ENCODE peak calls at places on chromosome 3, in seven cellular contexts. J is HepG2, S is SK-N-SH, L is H1, P is K562, X is HCT116, Q is GM12878. T is an unnamed sample.

GRCh38 chr3:24533557-24534193 is 39.0 kb upstream of the THRB start:
- DNase-seq in J (no peak), L (no peak), Q (no peak), X (no peak), S (no peak), P (no peak), T (no peak)

GRCh38 chr3:126554560-126555525 is 3.9 kb downstream of the C3orf22 start:
- DNase-seq in S (no peak), L (peak), P (no peak), Q (no peak), X (no peak), J (peak), T (no peak)

GRCh38 chr3:115836944-115837343 is 213.6 kb downstream of the GAP43 start:
- DNase-seq in S (peak), X (peak), P (peak), L (no peak), J (no peak), Q (no peak), T (peak)

GRCh38 chr3:11570251-11570650 is 73.5 kb downstream of the VGLL4 start:
- DNase-seq in J (no peak), P (no peak), Q (no peak), S (no peak), L (no peak), X (no peak), T (no peak)

GRCh38 chr3:100880072-100880471 is 113.1 kb downstream of the ABI3BP start:
- DNase-seq in J (no peak), S (peak), L (no peak), X (no peak), P (no peak), Q (no peak), T (no peak)

GRCh38 chr3:1251282-1252060 is 158.6 kb downstream of the CNTN6 start:
- DNase-seq in S (no peak), L (no peak), P (no peak), Q (no peak), J (no peak), X (no peak), T (no peak)

GRCh38 chr3:194637541-194638400 is 4.6 kb upstream of the TMEM44 start:
- DNase-seq in S (no peak), P (no peak), L (no peak), J (no peak), Q (no peak), X (no peak), T (no peak)

GRCh38 chr3:38970851-38971638 is 80.7 kb downstream of the SCN11A start:
- DNase-seq in J (no peak), X (no peak), P (no peak), L (no peak), S (no peak), Q (no peak), T (no peak)

GRCh38 chr3:188007897-188008296 is 146.1 kb upstream of the LPP start:
- DNase-seq in S (no peak), L (no peak), J (no peak), Q (no peak), X (no peak), P (no peak), T (no peak)

GRCh38 chr3:152213086-152213674 is 55.5 kb upstream of the MBNL1 start:
- DNase-seq in S (no peak), P (no peak), Q (no peak), J (no peak), L (no peak), X (no peak), T (no peak)

GRCh38 chr3:132256984-132257383 is 60.2 kb upstream of the ACP3 start:
- DNase-seq in P (no peak), X (peak), Q (no peak), L (peak), J (peak), S (peak), T (no peak)

GRCh38 chr3:72517804-72518442 is 330.3 kb downstream of the SHQ1 start:
- DNase-seq in S (peak), X (no peak), P (no peak), Q (no peak), L (no peak), J (no peak), T (no peak)

GRCh38 chr3:72520205-72520604 is 328.0 kb downstream of the SHQ1 start:
- DNase-seq in L (no peak), J (no peak), X (no peak), P (no peak), Q (no peak), S (no peak), T (no peak)

GRCh38 chr3:72517325-72517724 is 330.9 kb downstream of the SHQ1 start:
- DNase-seq in X (no peak), L (no peak), Q (no peak), P (no peak), S (no peak), J (no peak), T (no peak)

GRCh38 chr3:72523409-72524172 is 324.7 kb downstream of the SHQ1 start:
- DNase-seq in S (no peak), L (no peak), P (no peak), Q (peak), J (no peak), X (no peak), T (no peak)

GRCh38 chr3:72520690-72521308 is 327.4 kb downstream of the SHQ1 start:
- DNase-seq in P (no peak), J (peak), S (no peak), X (peak), L (no peak), Q (no peak), T (no peak)
- TF ChIP-seq JUND in P (no peak), J (no peak), S (no peak), X (peak), L (no peak), Q (no peak), T (no peak)

DNA sequence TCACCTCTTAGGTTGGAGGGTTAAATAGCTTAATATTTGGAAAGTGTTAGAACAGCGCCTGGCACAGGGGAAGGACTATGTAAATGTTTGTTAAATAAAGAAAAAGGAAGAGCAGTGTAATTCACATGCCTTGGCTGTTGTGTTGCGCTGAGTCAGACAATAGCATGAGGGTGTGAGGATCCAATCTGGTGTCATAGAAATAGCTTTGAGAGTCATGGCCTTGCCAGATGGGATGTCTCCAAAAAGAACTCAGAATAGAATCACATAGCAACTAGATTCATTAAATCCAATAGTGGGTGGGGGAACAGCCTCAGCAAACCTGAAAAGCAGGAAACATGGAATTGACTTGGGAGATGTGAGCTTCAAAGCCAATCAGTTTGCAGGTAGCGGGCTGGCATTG is 3.9 kb upstream of the RBSN start:
- DNase-seq in S (no peak), X (no peak), Q (no peak), J (no peak), L (no peak), P (no peak), T (no peak)
- TF ChIP-seq JUND in S (no peak), X (no peak), Q (no peak), J (no peak), L (no peak), P (no peak), T (no peak)

DNA sequence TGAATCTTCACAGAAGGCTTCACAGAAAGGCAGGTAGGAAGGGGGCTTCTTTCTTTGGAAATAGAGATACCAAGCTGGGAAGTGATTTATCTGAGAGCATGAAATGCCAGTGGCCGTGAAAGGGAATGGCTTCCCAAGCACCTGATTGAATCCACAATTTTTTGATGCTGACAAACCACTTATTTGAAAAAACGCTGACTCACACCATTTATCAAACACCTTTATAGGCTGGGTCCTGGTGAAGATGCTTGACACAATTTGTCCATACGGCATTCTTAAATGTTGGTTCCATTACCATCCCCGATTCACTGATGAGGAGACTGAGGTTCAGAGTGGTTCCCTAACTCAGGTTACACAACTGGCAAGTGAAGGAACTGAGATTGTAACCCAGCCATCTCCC is 64.1 kb upstream of the POMGNT2 start:
- DNase-seq in L (no peak), J (no peak), S (no peak), Q (no peak), P (no peak), X (no peak), T (no peak)
- TF ChIP-seq JUND in L (no peak), J (no peak), S (no peak), Q (no peak), P (no peak), X (no peak), T (no peak)

DNA sequence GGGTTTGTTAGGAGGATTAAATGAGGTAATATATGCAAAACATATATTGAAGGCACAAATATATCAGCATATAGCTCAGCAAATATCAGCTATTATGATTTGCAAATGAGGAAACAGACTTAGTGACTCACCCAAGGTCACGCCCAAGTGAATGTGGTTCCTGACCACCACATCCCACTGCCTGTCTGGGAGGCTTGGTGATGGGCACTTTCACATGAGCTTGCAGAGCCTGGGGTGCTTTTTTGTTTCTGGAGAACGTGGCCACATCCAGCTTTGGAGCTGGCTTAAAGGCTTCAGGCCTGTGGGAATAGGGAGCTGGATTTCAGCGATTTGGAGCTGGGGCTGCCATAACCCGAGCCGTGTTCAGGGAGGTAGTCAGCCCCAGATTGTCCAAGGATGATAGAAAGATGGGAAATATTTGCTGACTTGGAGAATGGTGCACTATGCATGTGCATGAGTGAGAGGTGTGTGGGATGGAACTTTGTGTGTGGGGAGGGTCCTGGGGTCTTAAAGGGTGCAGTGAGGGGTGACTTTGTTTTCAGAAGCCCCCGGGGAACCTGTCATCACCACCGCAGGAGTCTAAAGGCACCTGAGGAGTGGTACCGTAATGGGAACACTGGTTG is 12.0 kb upstream of the FGD5 start:
- DNase-seq in P (no peak), S (no peak), Q (no peak), L (no peak), J (no peak), X (no peak), T (no peak)
- TF ChIP-seq JUND in P (no peak), S (no peak), Q (no peak), L (no peak), J (no peak), X (no peak), T (no peak)

GRCh38 chr3:118682916-118683315 is 351.7 kb downstream of the IGSF11 start:
- DNase-seq in X (no peak), S (no peak), J (no peak), Q (no peak), P (no peak), L (no peak), T (no peak)

GRCh38 chr3:118688396-118688884 is 346.2 kb downstream of the IGSF11 start:
- DNase-seq in S (no peak), J (no peak), L (no peak), Q (no peak), P (no peak), X (peak), T (no peak)

GRCh38 chr3:118683636-118684035 is 351.0 kb downstream of the IGSF11 start:
- DNase-seq in L (no peak), S (no peak), J (no peak), P (no peak), X (no peak), Q (no peak), T (no peak)
- TF ChIP-seq JUND in L (no peak), S (no peak), J (no peak), P (no peak), X (no peak), Q (no peak), T (no peak)

DNA sequence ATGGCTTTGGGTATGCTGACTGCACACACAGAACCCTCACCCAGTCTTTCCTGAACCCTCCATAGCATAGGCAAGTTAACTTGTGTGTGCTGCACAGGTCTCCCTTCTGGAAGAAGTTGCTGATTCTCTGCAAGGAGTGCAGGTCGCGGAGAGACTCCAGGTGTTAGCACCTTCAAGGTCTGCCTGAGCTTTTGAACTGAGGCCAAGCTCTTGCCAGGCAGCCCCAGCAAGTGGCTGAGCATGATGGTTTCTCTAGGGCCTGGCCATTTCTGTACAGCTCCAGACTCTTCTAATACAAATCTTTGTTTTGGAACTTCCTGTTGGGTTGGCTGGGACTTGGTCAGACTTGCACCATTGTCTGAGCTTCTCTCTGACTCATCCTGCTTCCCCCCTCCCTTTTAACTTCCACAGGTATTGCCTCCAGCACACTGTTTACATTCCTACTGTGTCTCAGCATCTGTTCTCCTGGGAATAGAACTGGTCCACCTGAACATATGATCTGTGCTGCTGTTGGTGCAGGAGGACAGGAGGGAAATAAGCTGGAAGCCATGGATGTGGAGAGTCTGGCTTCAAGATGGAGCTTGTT is 53.3 kb downstream of the KY start:
- DNase-seq in L (no peak), X (no peak), Q (no peak), P (no peak), S (no peak), J (peak), T (peak)
- TF ChIP-seq JUND in L (no peak), X (no peak), Q (no peak), P (no peak), S (no peak), J (no peak), T (no peak)

DNA sequence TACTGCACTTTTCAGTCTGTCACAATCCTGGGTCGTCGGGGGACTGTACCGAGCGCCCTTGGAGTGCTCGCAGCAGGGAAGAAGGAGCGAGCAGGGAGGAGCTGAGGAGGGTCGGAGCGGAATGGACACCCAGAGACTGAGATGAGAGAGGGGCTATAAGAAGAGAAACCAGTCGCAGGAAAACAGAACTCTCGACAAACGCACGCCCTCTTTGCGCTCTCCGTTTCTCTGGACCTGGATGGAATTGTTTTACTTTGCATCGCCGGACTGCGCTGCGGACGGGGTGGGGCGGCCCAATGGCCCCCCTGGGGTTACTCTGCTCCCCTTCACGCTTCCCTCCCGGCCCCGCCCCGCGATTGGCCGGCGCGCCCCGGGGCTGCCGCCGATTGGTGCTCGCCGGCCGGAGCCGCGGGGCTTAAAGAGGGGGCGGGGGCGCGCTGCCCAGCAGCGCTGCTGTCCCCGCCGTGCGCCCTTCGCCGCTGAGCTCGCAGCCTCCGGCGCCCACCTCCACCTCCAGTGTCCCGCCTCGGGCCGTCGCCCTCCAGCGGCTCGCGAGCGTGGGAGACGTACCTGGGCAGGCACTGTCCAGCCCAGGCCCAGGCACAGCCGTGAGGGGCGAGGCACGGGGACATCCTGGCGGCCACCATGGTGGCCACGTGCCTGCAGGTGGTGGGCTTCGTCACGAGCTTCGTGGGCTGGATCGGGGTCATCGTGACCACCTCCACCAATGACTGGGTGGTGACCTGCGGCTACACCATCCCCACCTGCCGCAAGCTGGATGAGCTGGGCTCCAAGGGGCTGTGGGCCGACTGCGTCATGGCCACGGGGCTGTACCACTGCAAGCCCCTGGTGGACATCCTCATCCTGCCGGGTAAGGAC is at the start of gene CLDN11:
- DNase-seq in X (no peak), Q (no peak), J (no peak), L (peak), P (peak), S (peak), T (no peak)
- TF ChIP-seq JUND in X (no peak), Q (no peak), J (no peak), L (no peak), P (no peak), S (no peak), T (no peak)

DNA sequence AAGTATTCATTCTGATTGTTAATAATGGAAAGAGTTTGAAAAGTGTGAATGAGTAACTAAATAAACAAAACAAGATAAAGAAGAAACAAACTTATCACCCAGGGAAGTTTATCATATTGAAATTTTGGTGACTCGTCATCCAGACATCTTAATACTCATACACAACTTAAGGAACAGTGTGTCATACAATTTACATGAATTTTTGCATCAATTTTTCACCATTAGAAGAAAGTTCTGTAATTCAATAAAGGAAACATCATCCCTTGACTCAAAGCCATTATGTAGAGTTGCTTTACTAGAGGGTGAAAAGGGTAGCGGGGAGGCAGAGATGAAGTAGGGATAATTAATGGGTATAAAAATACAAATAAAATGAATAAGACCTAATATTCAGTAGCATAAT is 536.2 kb downstream of the GRM7 start:
- DNase-seq in Q (no peak), S (no peak), J (no peak), P (no peak), L (no peak), X (no peak), T (no peak)
- TF ChIP-seq JUND in Q (no peak), S (no peak), J (no peak), P (no peak), L (no peak), X (no peak), T (no peak)

DNA sequence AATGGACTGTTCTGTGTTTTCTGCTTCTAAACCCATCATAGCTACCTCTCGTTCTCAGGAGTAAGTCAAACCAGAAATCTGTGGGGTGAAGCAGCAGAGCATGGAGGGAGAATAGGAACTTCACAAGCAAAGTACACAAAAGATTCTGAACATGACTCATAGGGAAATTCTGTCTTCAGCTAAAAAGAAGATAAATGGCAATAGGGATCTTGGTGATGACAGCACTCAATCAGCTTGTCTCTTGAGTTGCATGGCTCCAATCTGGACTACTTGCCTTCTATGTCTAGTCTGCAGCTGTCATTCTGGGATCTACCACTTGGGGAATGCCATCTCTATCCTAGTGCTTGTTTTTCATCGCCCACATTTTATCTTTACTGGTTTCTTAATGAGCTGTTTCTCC is 13.5 kb upstream of the GRAMD1C start:
- DNase-seq in P (peak), L (no peak), X (no peak), J (no peak), Q (peak), S (peak), T (peak)
- TF ChIP-seq JUND in P (peak), L (no peak), X (no peak), J (no peak), Q (no peak), S (no peak), T (no peak)

T was measured in T47D.